ENCODE peak calls at places on chromosomes 4 and X, in four cellular contexts. G is endothelial cell, J is GM04504, U is aorta. R is an unnamed sample.

GRCh38 chr4:69057620-69058409 is 38.5 kb upstream of the UGT2B7 start:
- DNase-seq in G (no peak), J (no peak), U (no peak), R (peak)

GRCh38 chr4:155474758-155475157 is 98.0 kb upstream of the MAP9 start:
- DNase-seq in G (no peak), J (no peak), U (no peak), R (no peak)

GRCh38 chr4:74764119-74764518 is 30.2 kb downstream of the BTC start:
- DNase-seq in G (no peak), J (no peak), U (no peak), R (no peak)

GRCh38 chrX:23694606-23695005 is 27.3 kb downstream of the PRDX4 start:
- DNase-seq in G (peak), J (peak), U (peak), R (peak)

GRCh38 chrX:105461013-105461412 is 240.5 kb upstream of the TEX13A start:
- DNase-seq in G (no peak), J (no peak), U (no peak), R (no peak)

GRCh38 chr4:101644516-101644915 is 146.0 kb upstream of the BANK1 start:
- DNase-seq in G (no peak), J (no peak), U (no peak), R (no peak)

GRCh38 chr4:106810122-106810521 is 226.0 kb downstream of the DKK2 start:
- DNase-seq in G (no peak), J (no peak), U (no peak), R (no peak)

GRCh38 chr4:15951781-15952180 is 11.2 kb downstream of the FGFBP2 start:
- DNase-seq in G (no peak), J (no peak), U (no peak), R (no peak)

GRCh38 chrX:106726485-106727437 is at the start of gene RNF128:
- DNase-seq in G (peak), J (no peak), U (peak), R (peak)

GRCh38 chr4:25088342-25088952 is 57.7 kb upstream of the LGI2 start:
- DNase-seq in G (no peak), J (no peak), U (no peak), R (no peak)

GRCh38 chrX:130916636-130917422 is 13.8 kb upstream of the ENOX2 start:
- DNase-seq in G (peak), J (no peak), U (no peak), R (peak)

GRCh38 chr4:142615324-142615665 is 230.8 kb downstream of the INPP4B start:
- DNase-seq in G (no peak), J (no peak), U (no peak), R (peak)

GRCh38 chr4:147515220-147515936 is 34.5 kb downstream of the EDNRA start:
- DNase-seq in G (no peak), J (no peak), U (no peak), R (no peak)

GRCh38 chr4:182246401-182247205 is 3.4 kb downstream of the TENM3 start:
- DNase-seq in G (no peak), J (no peak), U (no peak), R (peak)

GRCh38 chr4:11632488-11632887 is 203.8 kb upstream of the HS3ST1 start:
- DNase-seq in G (no peak), J (no peak), U (no peak), R (no peak)

GRCh38 chr4:185469539-185470154 is 1.9 kb downstream of the CCDC110 start:
- DNase-seq in G (peak), J (no peak), U (no peak), R (no peak)

GRCh38 chr4:36385951-36386561 is 104.6 kb downstream of the DTHD1 start:
- DNase-seq in G (peak), J (no peak), U (no peak), R (no peak)

GRCh38 chrX:4110964-4111363 is 397.5 kb upstream of the PRKX start:
- DNase-seq in G (no peak), J (no peak), U (no peak), R (no peak)

GRCh38 chr4:112895785-112896184 is 153.7 kb upstream of the ANK2 start:
- DNase-seq in G (no peak), J (no peak), U (no peak), R (no peak)

GRCh38 chr4:170589597-170590191 is 499.9 kb upstream of the AADAT start:
- DNase-seq in G (no peak), J (no peak), U (no peak), R (peak)

GRCh38 chrX:12304261-12304660 is 166.0 kb downstream of the FRMPD4 start:
- DNase-seq in G (no peak), J (peak), U (no peak), R (no peak)

GRCh38 chrX:68989865-68990606 is 161.2 kb downstream of the EFNB1 start:
- DNase-seq in G (no peak), J (peak), U (peak), R (no peak)

GRCh38 chr4:25859429-25860148 is 3.2 kb downstream of the SEL1L3 start:
- DNase-seq in G (no peak), J (no peak), U (no peak), R (no peak)

GRCh38 chr4:142402925-142403324 is 443.2 kb downstream of the INPP4B start:
- DNase-seq in G (no peak), J (no peak), U (no peak), R (no peak)

GRCh38 chr4:92304636-92305035 is 870 bp downstream of the GRID2 start:
- DNase-seq in G (peak), J (no peak), U (no peak), R (no peak)

GRCh38 chr4:82268050-82268825 is 105.6 kb downstream of the HNRNPD start:
- DNase-seq in G (peak), J (peak), U (peak), R (peak)

GRCh38 chr4:95018845-95019244 is 261.1 kb downstream of the BMPR1B start:
- DNase-seq in G (no peak), J (no peak), U (no peak), R (no peak)

GRCh38 chr4:48913346-48913745 is 6.8 kb upstream of the OCIAD2 start:
- DNase-seq in G (no peak), J (peak), U (no peak), R (no peak)

GRCh38 chr4:111187108-111187507 is 564.2 kb upstream of the PITX2 start:
- DNase-seq in G (no peak), J (no peak), U (no peak), R (no peak)

R was measured in T47D.